ENCODE peak calls at places on chromosome 2, in six cellular contexts. One of them, this sample, is unnamed.

GRCh38 chr2:155309483-155309882 is 611.0 kb downstream of the KCNJ3 start:
- DNase-seq in bronchial epithelial cell: peak; percentile 2
- DNase-seq in pancreas: no peak
- DNase-seq in GM12865: peak; percentile 14
- DNase-seq in astrocyte of the spinal cord: no peak
- DNase-seq in kidney: no peak
- DNase-seq in this sample: no peak

GRCh38 chr2:105873281-105873680 is 128.6 kb downstream of the NCK2 start:
- DNase-seq in GM12865: peak; percentile 36
- DNase-seq in astrocyte of the spinal cord: no peak
- DNase-seq in bronchial epithelial cell: no peak
- DNase-seq in pancreas: no peak
- DNase-seq in kidney: no peak
- DNase-seq in this sample: no peak

GRCh38 chr2:108908717-108909077 is 80.3 kb downstream of the EDAR start:
- DNase-seq in bronchial epithelial cell: no peak
- DNase-seq in pancreas: no peak
- DNase-seq in kidney: no peak
- DNase-seq in GM12865: no peak
- DNase-seq in astrocyte of the spinal cord: no peak
- DNase-seq in this sample: no peak

GRCh38 chr2:118403658-118404451 is 315.6 kb downstream of the INSIG2 start:
- DNase-seq in bronchial epithelial cell: peak; percentile 88
- DNase-seq in GM12865: no peak
- DNase-seq in pancreas: no peak
- DNase-seq in kidney: no peak
- DNase-seq in astrocyte of the spinal cord: no peak
- DNase-seq in this sample: no peak

GRCh38 chr2:168147858-168148794 is 99.3 kb downstream of the STK39 start:
- DNase-seq in bronchial epithelial cell: no peak
- DNase-seq in pancreas: no peak
- DNase-seq in GM12865: no peak
- DNase-seq in kidney: no peak
- DNase-seq in astrocyte of the spinal cord: no peak
- DNase-seq in this sample: no peak

GRCh38 chr2:156411835-156412234 is 24.3 kb upstream of the GPD2 start:
- DNase-seq in astrocyte of the spinal cord: no peak
- DNase-seq in kidney: no peak
- DNase-seq in pancreas: no peak
- DNase-seq in GM12865: no peak
- DNase-seq in bronchial epithelial cell: no peak
- DNase-seq in this sample: no peak

GRCh38 chr2:121694398-121695178 is 42.1 kb downstream of the NIFK start:
- DNase-seq in GM12865: no peak
- DNase-seq in astrocyte of the spinal cord: peak; percentile 85
- DNase-seq in kidney: no peak
- DNase-seq in pancreas: no peak
- DNase-seq in bronchial epithelial cell: peak; percentile 41
- DNase-seq in this sample: peak; percentile 85

GRCh38 chr2:11123856-11124759 is 31.2 kb upstream of the SLC66A3 start:
- DNase-seq in GM12865: peak; percentile 75
- DNase-seq in bronchial epithelial cell: peak; percentile 47
- DNase-seq in pancreas: peak; percentile 90
- DNase-seq in kidney: no peak
- DNase-seq in astrocyte of the spinal cord: peak; percentile 45
- DNase-seq in this sample: no peak

GRCh38 chr2:207589143-207589542 is 36.1 kb downstream of the METTL21A start:
- DNase-seq in bronchial epithelial cell: no peak
- DNase-seq in GM12865: no peak
- DNase-seq in astrocyte of the spinal cord: no peak
- DNase-seq in pancreas: no peak
- DNase-seq in kidney: no peak
- DNase-seq in this sample: no peak

GRCh38 chr2:195861821-195862220 is 204.8 kb downstream of the SLC39A10 start:
- DNase-seq in pancreas: no peak
- DNase-seq in kidney: no peak
- DNase-seq in GM12865: no peak
- DNase-seq in astrocyte of the spinal cord: no peak
- DNase-seq in bronchial epithelial cell: no peak
- DNase-seq in this sample: no peak

GRCh38 chr2:180495606-180496005 is 484.8 kb upstream of the UBE2E3 start:
- DNase-seq in bronchial epithelial cell: peak; percentile 37
- DNase-seq in kidney: no peak
- DNase-seq in astrocyte of the spinal cord: peak; percentile 28
- DNase-seq in GM12865: no peak
- DNase-seq in pancreas: no peak
- DNase-seq in this sample: no peak

GRCh38 chr2:188984126-188984525 is 10.0 kb downstream of the COL3A1 start:
- DNase-seq in kidney: no peak
- DNase-seq in GM12865: no peak
- DNase-seq in pancreas: no peak
- DNase-seq in astrocyte of the spinal cord: peak; percentile 82
- DNase-seq in bronchial epithelial cell: peak; percentile 18
- DNase-seq in this sample: peak; percentile 74

GRCh38 chr2:16226942-16227664 is 286.8 kb downstream of the MYCN start:
- DNase-seq in bronchial epithelial cell: no peak
- DNase-seq in GM12865: no peak
- DNase-seq in pancreas: no peak
- DNase-seq in astrocyte of the spinal cord: no peak
- DNase-seq in kidney: no peak
- DNase-seq in this sample: no peak

GRCh38 chr2:45739796-45740485 is 88.5 kb downstream of the PRKCE start:
- DNase-seq in bronchial epithelial cell: no peak
- DNase-seq in kidney: no peak
- DNase-seq in GM12865: no peak
- DNase-seq in astrocyte of the spinal cord: no peak
- DNase-seq in pancreas: no peak
- DNase-seq in this sample: no peak

GRCh38 chr2:25018681-25019080 is 23.2 kb upstream of the EFR3B start:
- DNase-seq in pancreas: no peak
- DNase-seq in astrocyte of the spinal cord: no peak
- DNase-seq in bronchial epithelial cell: no peak
- DNase-seq in GM12865: no peak
- DNase-seq in kidney: no peak
- DNase-seq in this sample: no peak

GRCh38 chr2:46306320-46306719 is 9.1 kb downstream of the EPAS1 start:
- DNase-seq in pancreas: no peak
- DNase-seq in bronchial epithelial cell: peak; percentile 99
- DNase-seq in astrocyte of the spinal cord: no peak
- DNase-seq in kidney: no peak
- DNase-seq in GM12865: no peak
- DNase-seq in this sample: no peak

GRCh38 chr2:186653511-186653910 is 40.3 kb upstream of the FAM171B start:
- DNase-seq in GM12865: no peak
- DNase-seq in pancreas: no peak
- DNase-seq in kidney: no peak
- DNase-seq in bronchial epithelial cell: no peak
- DNase-seq in astrocyte of the spinal cord: no peak
- DNase-seq in this sample: no peak

GRCh38 chr2:151733781-151734672 is at the start of gene NEB:
- DNase-seq in GM12865: no peak
- DNase-seq in astrocyte of the spinal cord: no peak
- DNase-seq in pancreas: no peak
- DNase-seq in bronchial epithelial cell: no peak
- DNase-seq in kidney: no peak
- DNase-seq in this sample: no peak

GRCh38 chr2:23696163-23697045 is 230.5 kb downstream of the ATAD2B start:
- DNase-seq in astrocyte of the spinal cord: no peak
- DNase-seq in kidney: no peak
- DNase-seq in pancreas: no peak
- DNase-seq in GM12865: no peak
- DNase-seq in bronchial epithelial cell: no peak
- DNase-seq in this sample: no peak

GRCh38 chr2:72198532-72199241 is 51.0 kb upstream of the CYP26B1 start:
- DNase-seq in pancreas: no peak
- DNase-seq in bronchial epithelial cell: peak; percentile 83
- DNase-seq in kidney: no peak
- DNase-seq in astrocyte of the spinal cord: peak; percentile 59
- DNase-seq in GM12865: no peak
- DNase-seq in this sample: no peak

GRCh38 chr2:98463081-98463481 is 18.4 kb downstream of the INPP4A start:
- DNase-seq in astrocyte of the spinal cord: no peak
- DNase-seq in pancreas: no peak
- DNase-seq in bronchial epithelial cell: no peak
- DNase-seq in kidney: no peak
- DNase-seq in GM12865: peak; percentile 22
- DNase-seq in this sample: no peak

GRCh38 chr2:101520246-101520645 is 45.3 kb upstream of the RFX8 start:
- DNase-seq in pancreas: no peak
- DNase-seq in astrocyte of the spinal cord: peak; percentile 55
- DNase-seq in bronchial epithelial cell: peak; percentile 82
- DNase-seq in kidney: no peak
- DNase-seq in GM12865: no peak
- DNase-seq in this sample: no peak

GRCh38 chr2:215441560-215442391 is 5.9 kb upstream of the FN1 start:
- DNase-seq in pancreas: no peak
- DNase-seq in GM12865: no peak
- DNase-seq in astrocyte of the spinal cord: no peak
- DNase-seq in bronchial epithelial cell: peak; percentile 95
- DNase-seq in kidney: no peak
- DNase-seq in this sample: no peak

GRCh38 chr2:230829293-230829692 is 35.4 kb upstream of the ITM2C start:
- DNase-seq in pancreas: no peak
- DNase-seq in kidney: no peak
- DNase-seq in GM12865: no peak
- DNase-seq in bronchial epithelial cell: no peak
- DNase-seq in astrocyte of the spinal cord: no peak
- DNase-seq in this sample: no peak

GRCh38 chr2:230825354-230825753 is 39.4 kb upstream of the ITM2C start:
- DNase-seq in pancreas: no peak
- DNase-seq in kidney: no peak
- DNase-seq in GM12865: no peak
- DNase-seq in astrocyte of the spinal cord: no peak
- DNase-seq in bronchial epithelial cell: no peak
- DNase-seq in this sample: no peak

GRCh38 chr2:230829959-230830358 is 34.8 kb upstream of the ITM2C start:
- DNase-seq in astrocyte of the spinal cord: no peak
- DNase-seq in GM12865: no peak
- DNase-seq in kidney: no peak
- DNase-seq in pancreas: no peak
- DNase-seq in bronchial epithelial cell: no peak
- DNase-seq in this sample: no peak

GRCh38 chr2:230828272-230828961 is 36.3 kb upstream of the ITM2C start:
- DNase-seq in astrocyte of the spinal cord: no peak
- DNase-seq in GM12865: peak; percentile 63
- DNase-seq in kidney: no peak
- DNase-seq in pancreas: no peak
- DNase-seq in bronchial epithelial cell: no peak
- DNase-seq in this sample: no peak

GRCh38 chr2:230827774-230828271 is 36.9 kb upstream of the ITM2C start:
- DNase-seq in astrocyte of the spinal cord: no peak
- DNase-seq in pancreas: no peak
- DNase-seq in GM12865: no peak
- DNase-seq in bronchial epithelial cell: no peak
- DNase-seq in kidney: no peak
- DNase-seq in this sample: no peak
- H3K4me3 ChIP-seq in astrocyte of the spinal cord: no peak overlapping the region
- H3K4me3 ChIP-seq in pancreas: peak overlapping the region; percentile 22
- H3K4me3 ChIP-seq in GM12865: peak overlapping the region; percentile 54
- H3K4me3 ChIP-seq in bronchial epithelial cell: peak overlapping the region; percentile 23
- H3K4me3 ChIP-seq in kidney: no peak overlapping the region
- H3K4me3 ChIP-seq in this sample: peak overlapping the region; percentile 25

GRCh38 chr2:111668741-111669140 is 215.3 kb downstream of the ANAPC1 start:
- DNase-seq in bronchial epithelial cell: no peak
- DNase-seq in GM12865: peak; percentile 5
- DNase-seq in astrocyte of the spinal cord: no peak
- DNase-seq in pancreas: no peak
- DNase-seq in kidney: no peak
- DNase-seq in this sample: no peak
- TF ChIP-seq CTCF in bronchial epithelial cell: no peak
- TF ChIP-seq CTCF in GM12865: no peak
- TF ChIP-seq CTCF in astrocyte of the spinal cord: no peak
- TF ChIP-seq CTCF in pancreas: no peak
- TF ChIP-seq CTCF in kidney: no peak
- TF ChIP-seq CTCF in this sample: no peak

GRCh38 chr2:63843791-63844190 is 2.1 kb downstream of the UGP2 start:
- DNase-seq in pancreas: no peak
- DNase-seq in astrocyte of the spinal cord: no peak
- DNase-seq in bronchial epithelial cell: no peak
- DNase-seq in GM12865: no peak
- DNase-seq in kidney: no peak
- DNase-seq in this sample: no peak
- H3K4me3 ChIP-seq in pancreas: no peak overlapping the region
- H3K4me3 ChIP-seq in astrocyte of the spinal cord: no peak overlapping the region
- H3K4me3 ChIP-seq in bronchial epithelial cell: peak overlapping the region; percentile 8
- H3K4me3 ChIP-seq in GM12865: no peak overlapping the region
- H3K4me3 ChIP-seq in kidney: peak overlapping the region; percentile 91
- H3K4me3 ChIP-seq in this sample: peak overlapping the region; percentile 82

GRCh38 chr2:96412307-96413066 is 76.9 kb downstream of the NCAPH start:
- DNase-seq in astrocyte of the spinal cord: no peak
- DNase-seq in GM12865: no peak
- DNase-seq in kidney: no peak
- DNase-seq in bronchial epithelial cell: no peak
- DNase-seq in pancreas: no peak
- DNase-seq in this sample: no peak

GRCh38 chr2:96409543-96410184 is 74.1 kb downstream of the NCAPH start:
- DNase-seq in astrocyte of the spinal cord: peak; percentile 45
- DNase-seq in GM12865: no peak
- DNase-seq in bronchial epithelial cell: no peak
- DNase-seq in pancreas: no peak
- DNase-seq in kidney: no peak
- DNase-seq in this sample: peak; percentile 62

GRCh38 chr2:96407919-96408550 is 72.5 kb downstream of the NCAPH start:
- DNase-seq in bronchial epithelial cell: no peak
- DNase-seq in pancreas: no peak
- DNase-seq in astrocyte of the spinal cord: no peak
- DNase-seq in GM12865: no peak
- DNase-seq in kidney: no peak
- DNase-seq in this sample: no peak

GRCh38 chr2:96407041-96407918 is 71.7 kb downstream of the NCAPH start:
- DNase-seq in kidney: no peak
- DNase-seq in GM12865: peak; percentile 88
- DNase-seq in pancreas: no peak
- DNase-seq in astrocyte of the spinal cord: peak; percentile 75
- DNase-seq in bronchial epithelial cell: peak; percentile 60
- DNase-seq in this sample: peak; percentile 68

GRCh38 chr2:96408631-96409542 is 73.3 kb downstream of the NCAPH start:
- DNase-seq in bronchial epithelial cell: no peak
- DNase-seq in kidney: no peak
- DNase-seq in pancreas: no peak
- DNase-seq in astrocyte of the spinal cord: peak; percentile 47
- DNase-seq in GM12865: no peak
- DNase-seq in this sample: peak; percentile 43
- TF ChIP-seq CTCF in bronchial epithelial cell: no peak
- TF ChIP-seq CTCF in kidney: no peak
- TF ChIP-seq CTCF in pancreas: no peak
- TF ChIP-seq CTCF in astrocyte of the spinal cord: no peak
- TF ChIP-seq CTCF in GM12865: no peak
- TF ChIP-seq CTCF in this sample: no peak

This sample was measured in astrocyte of the cerebellum.